ENCODE peak calls at places on chromosomes 13 and 19, in ten cellular contexts. T is kidney epithelial cell, B is fibroblast of lung, W is AG09309, D is IMR-90, G is pancreas, M is ascending aorta, N is lung, R is hepatocyte, X is GM12865. V is an unnamed sample.
A peak's percentile ranks its signal among the peaks of the same experiment; 100 is the strongest.

GRCh38 chr19:5680083-5680436 is 256 bp downstream of the MICOS13 start:
- DNase-seq in W (no peak), R (peak; percentile 52), M (no peak), X (no peak), N (no peak), B (no peak), G (no peak), D (peak; percentile 21), T (no peak), V (peak; percentile 17)

GRCh38 chr13:113861433-113862030 is 2.3 kb downstream of the GAS6 start:
- DNase-seq in G (peak; percentile 8), M (no peak), T (no peak), N (no peak), W (no peak), B (no peak), X (no peak), D (no peak), R (no peak), V (no peak)

GRCh38 chr19:34985249-34986022 is 14.7 kb upstream of the GRAMD1A start:
- DNase-seq in R (no peak), B (peak; percentile 43), D (peak; percentile 24), N (peak; percentile 54), M (peak; percentile 78), T (no peak), G (peak; percentile 50), W (no peak), X (no peak), V (peak; percentile 25)

GRCh38 chr13:80841346-80841882 is 500.5 kb upstream of the SPRY2 start:
- DNase-seq in N (no peak), X (no peak), M (no peak), T (no peak), B (peak; percentile 67), W (no peak), D (no peak), R (no peak), G (no peak), V (no peak)

GRCh38 chr13:25860265-25860664 is 191.6 kb downstream of the SHISA2 start:
- DNase-seq in M (no peak), T (no peak), R (no peak), D (no peak), X (no peak), N (no peak), W (no peak), G (no peak), B (no peak), V (no peak)

GRCh38 chr19:33219261-33219812 is 6.3 kb downstream of the SLC7A10 start:
- DNase-seq in D (peak; percentile 39), M (no peak), G (no peak), N (no peak), W (no peak), T (no peak), X (no peak), B (no peak), R (no peak), V (no peak)

GRCh38 chr13:49936943-49937273 is 768 bp upstream of the SPRYD7 start:
- DNase-seq in T (no peak), M (no peak), X (no peak), R (no peak), N (no peak), D (no peak), B (no peak), W (no peak), G (no peak), V (no peak)

GRCh38 chr19:48867119-48867921 is 1.1 kb downstream of the PLEKHA4 start:
- DNase-seq in R (no peak), W (no peak), N (no peak), D (no peak), B (no peak), X (no peak), T (no peak), M (no peak), G (no peak), V (no peak)

DNA sequence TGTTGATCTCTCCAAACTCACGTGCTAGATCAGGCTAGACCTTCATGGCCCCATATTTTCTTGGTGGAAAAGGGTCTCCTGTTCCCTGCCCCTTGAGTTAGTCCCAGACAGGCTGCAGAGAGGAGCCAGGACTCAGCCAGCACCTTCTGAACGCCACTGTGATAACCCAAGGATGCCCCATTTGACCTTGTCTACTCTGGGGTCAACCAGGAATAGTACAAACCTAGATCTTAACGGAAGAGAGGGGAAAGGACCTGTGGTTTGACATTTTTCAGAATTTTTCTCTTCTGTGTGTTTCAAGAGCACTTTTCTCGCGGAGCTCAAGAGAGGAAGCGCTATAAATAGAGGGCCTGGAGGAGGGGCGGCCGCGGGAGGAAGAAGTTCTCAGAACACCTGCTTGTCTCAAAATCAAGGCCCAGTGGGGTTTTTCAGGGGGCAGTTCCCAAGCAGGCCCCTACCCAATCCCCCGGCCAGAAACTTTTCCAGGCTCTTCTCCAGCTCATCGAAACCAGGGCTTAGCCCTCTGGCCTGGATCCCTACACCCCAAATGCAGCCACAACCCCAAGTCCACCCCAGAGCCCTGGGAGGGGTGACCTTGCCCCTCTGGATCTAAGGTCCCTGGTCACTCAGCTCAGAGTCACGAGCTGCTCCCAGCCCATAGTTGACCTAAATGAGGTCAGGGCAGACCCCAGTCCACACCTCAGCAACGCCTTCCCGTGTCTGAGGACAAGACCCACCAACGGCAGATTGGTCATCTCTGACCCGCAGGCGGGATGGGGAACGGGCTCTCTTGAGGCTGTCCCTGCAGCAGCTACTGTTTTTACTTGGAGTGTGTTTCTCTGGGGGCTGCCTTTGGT is 75.6 kb upstream of the TM9SF2 start:
- DNase-seq in M (no peak), N (no peak), W (no peak), T (no peak), G (no peak), X (peak; percentile 94), R (no peak), B (no peak), D (no peak), V (no peak)
- H3K4me3 ChIP-seq in M (no peak overlapping the region), N (no peak overlapping the region), W (no peak overlapping the region), T (no peak overlapping the region), G (no peak overlapping the region), X (peak overlapping the region; percentile 43), R (no peak overlapping the region), B (no peak overlapping the region), D (no peak overlapping the region), V (no peak overlapping the region)

GRCh38 chr13:41075485-41075884 is 14.2 kb downstream of the WBP4 start:
- DNase-seq in M (no peak), B (no peak), R (no peak), X (no peak), T (no peak), N (no peak), G (no peak), W (no peak), D (no peak), V (no peak)

GRCh38 chr13:41077475-41077874 is 16.2 kb downstream of the WBP4 start:
- DNase-seq in M (no peak), D (no peak), W (no peak), G (no peak), X (no peak), R (no peak), B (no peak), N (no peak), T (no peak), V (no peak)

GRCh38 chr13:41074523-41074922 is 13.2 kb downstream of the WBP4 start:
- DNase-seq in M (no peak), W (no peak), R (no peak), X (no peak), D (no peak), B (no peak), N (no peak), T (no peak), G (no peak), V (no peak)

GRCh38 chr13:41071775-41072174 is 10.5 kb downstream of the WBP4 start:
- DNase-seq in X (no peak), M (no peak), T (no peak), B (no peak), W (no peak), N (no peak), R (no peak), D (no peak), G (no peak), V (peak; percentile 44)

DNA sequence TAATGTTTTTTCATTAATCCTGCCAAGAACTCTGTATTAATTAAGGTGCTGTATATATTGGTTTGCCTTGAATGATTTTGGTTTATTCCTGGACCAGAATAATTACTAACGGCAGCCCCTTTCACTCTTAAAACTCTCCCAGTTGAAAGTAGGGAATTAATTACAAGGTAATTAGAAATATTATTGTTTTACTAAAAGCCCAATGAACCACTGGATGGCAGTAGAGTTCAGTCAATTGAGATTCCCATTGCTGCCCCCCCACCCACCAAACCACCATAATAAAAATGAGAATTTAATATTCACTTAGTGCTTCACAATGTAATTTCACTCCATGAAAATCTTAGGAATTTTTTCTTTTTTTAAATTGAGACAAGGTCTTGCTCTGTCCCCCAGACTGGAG is 13.7 kb downstream of the WBP4 start:
- DNase-seq in N (no peak), X (peak; percentile 36), W (no peak), M (no peak), R (peak; percentile 67), G (no peak), B (peak; percentile 69), T (no peak), D (peak; percentile 49), V (peak; percentile 66)
- TF ChIP-seq CTCF in N (peak; percentile 25), X (peak; percentile 40), W (peak; percentile 50), M (peak; percentile 23), R (peak; percentile 66), G (peak; percentile 24), B (peak; percentile 58), T (peak; percentile 49), D (peak; percentile 76), V (peak; percentile 51)

DNA sequence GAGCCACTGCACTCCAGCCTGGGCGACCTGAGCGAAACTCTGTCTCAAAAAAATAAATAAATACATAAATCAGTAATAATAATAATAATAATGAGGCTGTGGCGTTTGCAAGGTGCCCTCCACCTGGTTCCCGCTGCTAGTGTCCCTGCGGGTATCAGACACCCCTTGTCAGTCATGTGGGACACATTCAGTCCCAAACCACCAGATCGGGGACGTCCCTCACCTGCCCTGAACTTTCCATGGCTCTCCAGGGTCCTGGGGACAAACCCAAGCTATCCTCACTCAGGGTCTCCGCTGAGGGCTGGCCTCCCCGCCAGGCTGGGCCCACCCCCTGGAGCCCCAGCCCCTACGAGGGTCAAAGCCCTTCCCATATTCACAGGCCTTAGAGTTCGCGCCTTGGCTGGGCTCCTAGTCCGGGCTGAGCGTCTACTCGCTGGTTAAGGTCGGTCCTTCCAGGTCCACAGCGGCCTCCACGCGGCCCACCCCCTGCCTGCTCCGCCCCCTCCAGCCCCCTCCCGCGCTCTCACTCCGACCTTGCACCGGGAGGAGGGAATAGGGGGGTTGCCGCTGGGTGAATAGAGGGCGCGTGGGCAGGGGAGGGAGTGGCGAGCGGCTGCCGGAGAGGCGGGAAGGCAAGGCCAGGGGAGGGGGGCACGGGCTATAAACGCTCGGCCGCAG is 349 bp upstream of the KISS1R start:
- DNase-seq in G (no peak), B (no peak), N (no peak), W (no peak), T (no peak), X (no peak), R (peak; percentile 74), M (no peak), D (no peak), V (no peak)
- H3K4me3 ChIP-seq in G (peak overlapping the region; percentile 27), B (no peak overlapping the region), N (no peak overlapping the region), W (no peak overlapping the region), T (peak overlapping the region; percentile 22), X (no peak overlapping the region), R (no peak overlapping the region), M (peak overlapping the region; percentile 43), D (no peak overlapping the region), V (peak overlapping the region; percentile 21)

DNA sequence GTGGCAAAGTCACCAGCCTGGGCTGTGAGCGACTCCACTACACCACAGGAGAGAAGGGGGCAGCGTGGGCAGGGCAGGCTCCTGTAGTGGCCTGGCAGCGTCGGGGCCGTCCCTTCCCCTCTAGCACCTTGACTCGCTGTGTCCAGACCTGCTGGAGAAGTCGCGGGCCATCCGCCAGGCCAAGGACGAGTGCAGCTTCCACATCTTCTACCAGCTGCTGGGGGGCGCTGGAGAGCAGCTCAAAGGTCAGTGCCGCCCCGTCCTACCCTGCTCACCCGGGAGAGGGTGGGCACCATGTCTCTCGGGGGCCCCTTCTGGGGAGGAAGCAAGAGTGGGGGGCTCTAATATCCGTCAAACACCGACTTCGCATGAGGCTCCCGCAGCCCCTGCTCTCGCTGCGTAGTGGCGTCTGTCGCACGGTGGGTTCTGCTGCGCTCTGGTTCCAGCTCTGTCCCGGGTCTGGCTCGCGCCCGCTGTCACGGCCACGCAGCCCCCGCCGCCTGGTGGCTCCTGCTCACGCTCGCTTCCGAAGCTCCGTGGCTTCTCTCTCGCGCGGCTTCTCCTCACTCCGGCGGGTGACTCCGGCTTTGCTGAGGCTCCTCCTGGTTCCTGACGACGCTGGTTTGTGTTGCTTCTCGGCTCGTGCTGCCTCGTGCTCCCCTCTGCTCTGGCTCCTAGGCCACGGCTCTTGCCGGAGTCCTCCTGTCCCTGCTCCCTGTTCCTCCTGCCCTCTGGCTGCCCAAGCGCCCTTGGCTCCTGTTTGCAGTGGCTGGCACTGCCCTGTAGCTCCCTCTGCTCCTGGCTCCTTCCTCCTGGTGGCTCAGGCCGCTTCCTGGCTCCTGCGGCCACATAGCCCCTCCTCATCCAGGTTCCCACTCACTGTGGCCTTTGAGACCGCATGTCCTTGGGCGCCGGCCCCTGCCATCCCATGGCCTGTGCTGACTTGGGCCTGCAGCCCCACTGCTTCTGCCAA is 27.2 kb downstream of the MYH14 start:
- DNase-seq in X (no peak), W (no peak), N (no peak), T (no peak), G (no peak), R (no peak), D (no peak), B (no peak), M (no peak), V (no peak)
- TF ChIP-seq CTCF in X (no peak), W (no peak), N (no peak), T (no peak), G (no peak), R (peak; percentile 10), D (no peak), B (no peak), M (no peak), V (no peak)